ENCODE peak calls at places on chromosome 7, in six cellular contexts. K is endothelial cell, B is lower lobe of right lung, I is A549, H is neural progenitor cell, N is fibroblast of pulmonary artery. S is an unnamed sample.

GRCh38 chr7:110600983-110601382 is 489.9 kb upstream of the LRRN3 start:
- DNase-seq in K (no peak), B (no peak), I (no peak), H (no peak), N (no peak), S (no peak)

GRCh38 chr7:150631084-150631824 is 931 bp downstream of the GIMAP6 start:
- DNase-seq in K (peak), B (peak), I (no peak), H (no peak), N (no peak), S (no peak)

GRCh38 chr7:22278660-22279059 is 78.3 kb downstream of the RAPGEF5 start:
- DNase-seq in K (no peak), B (no peak), I (no peak), H (no peak), N (no peak), S (no peak)

GRCh38 chr7:98856021-98856422 is 13.8 kb downstream of the TMEM130 start:
- DNase-seq in K (no peak), B (no peak), I (no peak), H (no peak), N (no peak), S (no peak)

GRCh38 chr7:21251166-21251806 is 176.6 kb upstream of the SP4 start:
- DNase-seq in K (no peak), B (no peak), I (no peak), H (peak), N (no peak), S (no peak)

GRCh38 chr7:110835209-110835608 is 255.7 kb upstream of the LRRN3 start:
- DNase-seq in K (no peak), B (no peak), I (no peak), H (no peak), N (no peak), S (no peak)

GRCh38 chr7:66639773-66640172 is 11.1 kb downstream of the KCTD7 start:
- DNase-seq in K (no peak), B (no peak), I (no peak), H (no peak), N (no peak), S (no peak)

GRCh38 chr7:89837515-89837914 is 316.8 kb upstream of the STEAP1 start:
- DNase-seq in K (no peak), B (no peak), I (no peak), H (peak), N (peak), S (no peak)

GRCh38 chr7:74094224-74095095 is 10.9 kb downstream of the LIMK1 start:
- DNase-seq in K (peak), B (peak), I (peak), H (peak), N (peak), S (peak)

GRCh38 chr7:19982841-19983835 is 209.7 kb upstream of the TMEM196 start:
- DNase-seq in K (peak), B (no peak), I (no peak), H (peak), N (peak), S (peak)

GRCh38 chr7:43135129-43135528 is 22.7 kb downstream of the HECW1 start:
- DNase-seq in K (no peak), B (no peak), I (no peak), H (no peak), N (no peak), S (no peak)

GRCh38 chr7:139992353-139993054 is 70.2 kb downstream of the PARP12 start:
- DNase-seq in K (no peak), B (no peak), I (no peak), H (no peak), N (no peak), S (no peak)

GRCh38 chr7:133389727-133390126 is 136.8 kb downstream of the EXOC4 start:
- DNase-seq in K (no peak), B (no peak), I (no peak), H (no peak), N (peak), S (no peak)

GRCh38 chr7:17680943-17681351 is 259.3 kb downstream of the SNX13 start:
- DNase-seq in K (no peak), B (no peak), I (no peak), H (peak), N (peak), S (no peak)

GRCh38 chr7:157851501-157852067 is 514.8 kb downstream of the DNAJB6 start:
- DNase-seq in K (no peak), B (peak), I (no peak), H (peak), N (no peak), S (no peak)

GRCh38 chr7:45699726-45700390 is 125.7 kb downstream of the ADCY1 start:
- DNase-seq in K (no peak), B (no peak), I (no peak), H (no peak), N (no peak), S (no peak)

GRCh38 chr7:20993693-20994092 is 207.0 kb upstream of the SP8 start:
- DNase-seq in K (no peak), B (no peak), I (no peak), H (no peak), N (no peak), S (no peak)

GRCh38 chr7:2651336-2651735 is 19.6 kb downstream of the TTYH3 start:
- DNase-seq in K (no peak), B (no peak), I (no peak), H (peak), N (no peak), S (no peak)
- TF ChIP-seq CTCF in K (peak), B (no peak), I (no peak), H (peak), N (no peak), S (no peak)

DNA sequence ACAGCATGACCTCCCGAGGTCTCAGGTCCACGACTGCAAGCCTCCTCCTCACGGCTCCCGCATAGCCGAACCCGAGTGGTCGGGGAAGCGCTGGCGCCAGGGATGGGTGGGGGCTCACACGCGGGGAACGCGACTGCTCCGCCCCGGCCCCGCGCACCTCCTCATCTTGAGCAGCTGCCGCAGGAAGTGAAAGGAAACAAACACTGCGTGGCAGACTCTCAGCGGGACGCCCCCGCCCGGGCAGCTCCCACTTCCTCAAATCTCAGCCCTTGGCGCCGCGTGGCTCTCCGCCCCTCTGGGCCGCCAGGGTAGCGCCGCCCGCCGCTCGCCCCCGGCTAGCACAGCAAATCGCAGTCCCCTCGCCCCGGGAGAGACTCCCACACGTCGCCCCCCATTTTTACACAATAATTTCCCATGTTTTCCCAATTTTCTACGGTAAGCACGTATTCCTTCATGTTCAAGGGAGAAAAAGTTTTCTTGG is at the start of gene TMEM243:
- DNase-seq in K (peak), B (peak), I (peak), H (peak), N (peak), S (peak)
- TF ChIP-seq CTCF in K (no peak), B (peak), I (no peak), H (peak), N (no peak), S (no peak)

GRCh38 chr7:91367812-91368578 is 103.8 kb downstream of the FZD1 start:
- DNase-seq in K (no peak), B (no peak), I (no peak), H (no peak), N (no peak), S (no peak)

GRCh38 chr7:91373401-91373800 is 109.2 kb downstream of the FZD1 start:
- DNase-seq in K (no peak), B (no peak), I (no peak), H (no peak), N (no peak), S (no peak)

GRCh38 chr7:91375378-91375777 is 111.1 kb downstream of the FZD1 start:
- DNase-seq in K (no peak), B (no peak), I (no peak), H (peak), N (no peak), S (no peak)

GRCh38 chr7:91372323-91372722 is 108.1 kb downstream of the FZD1 start:
- DNase-seq in K (no peak), B (no peak), I (no peak), H (peak), N (no peak), S (no peak)
- TF ChIP-seq CTCF in K (no peak), B (no peak), I (no peak), H (no peak), N (no peak), S (no peak)

DNA sequence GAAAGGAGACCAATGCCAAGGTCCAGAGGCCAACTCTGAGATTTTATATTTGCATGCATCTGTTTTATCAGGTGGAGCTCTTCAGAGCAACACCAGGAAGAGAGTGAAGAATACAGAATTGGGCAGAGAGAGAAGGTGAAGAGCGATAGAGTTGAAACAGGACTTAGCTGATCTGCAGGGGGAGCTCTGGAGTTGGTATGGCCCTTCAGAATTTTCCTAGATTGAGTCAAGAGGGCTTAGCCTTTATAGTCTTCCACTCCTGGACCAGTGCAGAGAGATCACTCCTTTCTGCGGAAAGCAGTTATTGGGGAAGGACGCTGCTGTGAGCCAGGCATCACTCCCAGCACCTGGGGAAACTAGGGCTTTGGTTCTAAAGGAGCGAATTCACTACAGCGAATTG is 105.0 kb upstream of the DGKB start:
- DNase-seq in K (peak), B (no peak), I (no peak), H (peak), N (peak), S (no peak)
- TF ChIP-seq CTCF in K (no peak), B (no peak), I (peak), H (peak), N (peak), S (no peak)

GRCh38 chr7:28536259-28536658 is 123.9 kb downstream of the CREB5 start:
- DNase-seq in K (peak), B (no peak), I (no peak), H (peak), N (peak), S (no peak)
- TF ChIP-seq CTCF in K (no peak), B (peak), I (no peak), H (peak), N (peak), S (no peak)

GRCh38 chr7:146131701-146132100 is 15.1 kb downstream of the CNTNAP2 start:
- DNase-seq in K (no peak), B (no peak), I (no peak), H (no peak), N (no peak), S (no peak)

GRCh38 chr7:146123715-146124114 is 7.1 kb downstream of the CNTNAP2 start:
- DNase-seq in K (no peak), B (no peak), I (no peak), H (no peak), N (no peak), S (no peak)

GRCh38 chr7:146126767-146127509 is 10.3 kb downstream of the CNTNAP2 start:
- DNase-seq in K (no peak), B (no peak), I (no peak), H (no peak), N (no peak), S (no peak)

GRCh38 chr7:146129997-146130396 is 13.4 kb downstream of the CNTNAP2 start:
- DNase-seq in K (no peak), B (no peak), I (no peak), H (no peak), N (no peak), S (no peak)

DNA sequence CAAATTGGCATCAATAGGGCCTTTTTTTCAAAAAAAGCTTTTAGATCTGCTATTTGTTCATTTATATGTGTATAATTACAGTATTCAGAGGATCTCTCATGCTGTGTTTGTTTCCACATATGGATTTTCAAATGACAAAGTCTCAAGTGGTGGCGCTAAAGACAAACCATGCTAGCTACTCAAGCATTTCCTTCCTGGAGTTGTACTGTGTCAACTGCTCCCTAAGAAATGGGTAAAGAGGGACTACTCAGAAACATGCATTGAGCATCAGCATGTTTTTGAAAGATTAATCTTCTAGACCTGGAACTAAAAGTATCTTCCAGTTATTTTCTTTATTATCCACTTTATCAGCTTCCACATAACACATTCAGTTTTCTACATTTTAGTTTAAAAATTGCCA is 12.7 kb downstream of the CNTNAP2 start:
- DNase-seq in K (no peak), B (no peak), I (no peak), H (peak), N (peak), S (no peak)
- TF ChIP-seq CTCF in K (no peak), B (no peak), I (no peak), H (peak), N (no peak), S (no peak)

GRCh38 chr7:105820667-105821066 is 55.7 kb downstream of the ATXN7L1 start:
- DNase-seq in K (no peak), B (no peak), I (no peak), H (no peak), N (no peak), S (no peak)
- TF ChIP-seq CTCF in K (no peak), B (no peak), I (no peak), H (no peak), N (no peak), S (no peak)

GRCh38 chr7:144386741-144387140 is 16.8 kb downstream of the NOBOX start:
- DNase-seq in K (no peak), B (no peak), I (no peak), H (no peak), N (peak), S (no peak)

GRCh38 chr7:144390481-144390880 is 13.0 kb downstream of the NOBOX start:
- DNase-seq in K (no peak), B (no peak), I (no peak), H (no peak), N (no peak), S (no peak)

GRCh38 chr7:144391014-144391413 is 12.5 kb downstream of the NOBOX start:
- DNase-seq in K (no peak), B (no peak), I (no peak), H (no peak), N (no peak), S (no peak)

GRCh38 chr7:144388950-144389349 is 14.5 kb downstream of the NOBOX start:
- DNase-seq in K (no peak), B (no peak), I (no peak), H (no peak), N (peak), S (no peak)

DNA sequence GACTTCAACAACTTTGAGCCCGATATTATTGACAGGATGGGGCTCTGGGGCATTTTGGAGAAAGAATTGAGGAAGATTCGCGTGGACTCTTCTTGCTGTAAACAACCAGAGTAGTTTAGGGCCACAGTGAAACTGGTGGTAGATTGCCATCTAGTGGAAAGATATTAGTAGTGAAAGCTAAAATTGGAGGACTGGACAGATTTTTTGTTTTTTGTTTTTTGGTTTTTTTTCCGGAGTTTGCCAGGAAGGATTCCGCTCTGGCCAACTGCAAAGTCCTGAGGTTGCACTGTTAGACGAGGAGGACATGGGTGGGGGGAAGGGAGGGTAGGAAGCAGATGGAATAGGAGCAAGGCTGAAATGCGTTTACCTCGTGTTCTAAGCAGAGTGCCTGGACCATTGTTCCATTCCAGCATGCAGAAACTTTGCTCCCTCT is 11.7 kb downstream of the NOBOX start:
- DNase-seq in K (no peak), B (no peak), I (peak), H (peak), N (peak), S (no peak)
- TF ChIP-seq CTCF in K (peak), B (peak), I (peak), H (peak), N (peak), S (no peak)

GRCh38 chr7:91784469-91784868 is 96.0 kb downstream of the MTERF1 start:
- DNase-seq in K (no peak), B (no peak), I (peak), H (no peak), N (peak), S (no peak)
- TF ChIP-seq CTCF in K (no peak), B (peak), I (peak), H (peak), N (peak), S (no peak)

S was measured in omental fat pad.